ENCODE peak calls at places on chromosomes 11 and 22, in ten cellular contexts. One of them, this sample, is unnamed.

GRCh38 chr11:64852804-64853520 is 8.5 kb upstream of the CDC42BPG start:
- DNase-seq in Daoy: no peak
- DNase-seq in NCI-H1436 treated with DMSO at 0.1 percent for 48 hours: no peak
- DNase-seq in MG63: no peak
- DNase-seq in left lung: no peak
- DNase-seq in NCI-H1105: no peak
- DNase-seq in activated T-helper 1 cell treated with Interleukin-2 at 50 U/mL for 16 hours: no peak
- DNase-seq in chondrocyte: peak
- DNase-seq in adrenal gland: no peak
- DNase-seq in HS-5: no peak
- DNase-seq in this sample: no peak

GRCh38 chr11:131999084-131999483 is 628.7 kb downstream of the NTM start:
- DNase-seq in adrenal gland: no peak
- DNase-seq in NCI-H1105: peak
- DNase-seq in HS-5: no peak
- DNase-seq in MG63: no peak
- DNase-seq in activated T-helper 1 cell treated with Interleukin-2 at 50 U/mL for 16 hours: no peak
- DNase-seq in Daoy: no peak
- DNase-seq in left lung: no peak
- DNase-seq in NCI-H1436 treated with DMSO at 0.1 percent for 48 hours: no peak
- DNase-seq in chondrocyte: no peak
- DNase-seq in this sample: no peak

GRCh38 chr11:6505577-6506240 is 8.6 kb downstream of the DNHD1 start:
- DNase-seq in left lung: no peak
- DNase-seq in adrenal gland: no peak
- DNase-seq in HS-5: peak
- DNase-seq in Daoy: peak
- DNase-seq in activated T-helper 1 cell treated with Interleukin-2 at 50 U/mL for 16 hours: no peak
- DNase-seq in MG63: no peak
- DNase-seq in NCI-H1105: peak
- DNase-seq in NCI-H1436 treated with DMSO at 0.1 percent for 48 hours: no peak
- DNase-seq in chondrocyte: no peak
- DNase-seq in this sample: no peak

GRCh38 chr22:16783930-16784354 is 41.3 kb downstream of the XKR3 start:
- DNase-seq in activated T-helper 1 cell treated with Interleukin-2 at 50 U/mL for 16 hours: no peak
- DNase-seq in MG63: peak
- DNase-seq in NCI-H1105: no peak
- DNase-seq in HS-5: no peak
- DNase-seq in left lung: no peak
- DNase-seq in adrenal gland: no peak
- DNase-seq in NCI-H1436 treated with DMSO at 0.1 percent for 48 hours: no peak
- DNase-seq in chondrocyte: no peak
- DNase-seq in Daoy: peak
- DNase-seq in this sample: no peak

GRCh38 chr22:30905696-30906341 is 62.8 kb downstream of the MORC2 start:
- DNase-seq in NCI-H1105: no peak
- DNase-seq in chondrocyte: no peak
- DNase-seq in activated T-helper 1 cell treated with Interleukin-2 at 50 U/mL for 16 hours: no peak
- DNase-seq in HS-5: no peak
- DNase-seq in MG63: no peak
- DNase-seq in left lung: no peak
- DNase-seq in Daoy: no peak
- DNase-seq in adrenal gland: no peak
- DNase-seq in NCI-H1436 treated with DMSO at 0.1 percent for 48 hours: no peak
- DNase-seq in this sample: no peak

GRCh38 chr22:20798974-20799373 is 25.1 kb downstream of the SERPIND1 start:
- DNase-seq in adrenal gland: no peak
- DNase-seq in NCI-H1105: no peak
- DNase-seq in left lung: no peak
- DNase-seq in Daoy: no peak
- DNase-seq in MG63: no peak
- DNase-seq in NCI-H1436 treated with DMSO at 0.1 percent for 48 hours: no peak
- DNase-seq in chondrocyte: peak
- DNase-seq in HS-5: no peak
- DNase-seq in activated T-helper 1 cell treated with Interleukin-2 at 50 U/mL for 16 hours: no peak
- DNase-seq in this sample: no peak

GRCh38 chr11:75949023-75949672 is 134.1 kb downstream of the UVRAG start:
- DNase-seq in chondrocyte: no peak
- DNase-seq in NCI-H1436 treated with DMSO at 0.1 percent for 48 hours: no peak
- DNase-seq in activated T-helper 1 cell treated with Interleukin-2 at 50 U/mL for 16 hours: no peak
- DNase-seq in adrenal gland: no peak
- DNase-seq in MG63: no peak
- DNase-seq in Daoy: peak
- DNase-seq in NCI-H1105: no peak
- DNase-seq in left lung: no peak
- DNase-seq in HS-5: no peak
- DNase-seq in this sample: no peak

GRCh38 chr11:12702999-12703453 is 28.8 kb downstream of the TEAD1 start:
- DNase-seq in NCI-H1436 treated with DMSO at 0.1 percent for 48 hours: no peak
- DNase-seq in adrenal gland: no peak
- DNase-seq in Daoy: peak
- DNase-seq in HS-5: no peak
- DNase-seq in chondrocyte: no peak
- DNase-seq in MG63: no peak
- DNase-seq in left lung: no peak
- DNase-seq in activated T-helper 1 cell treated with Interleukin-2 at 50 U/mL for 16 hours: no peak
- DNase-seq in NCI-H1105: no peak
- DNase-seq in this sample: no peak